ENCODE peak calls at places on chromosomes 7 and 10, in ten cellular contexts. X is psoas muscle, H is fibroblast of lung, N is pancreas, D is cardiac muscle cell, A is AG04450, G is A549, B is Peyer's patch, M is adrenal gland, O is hepatocyte. U is an unnamed sample.

GRCh38 chr7:78690174-78690573 is 763.3 kb downstream of the MAGI2 start:
- DNase-seq in M (no peak), X (no peak), N (no peak), A (peak), H (peak), B (no peak), G (no peak), D (no peak), O (no peak), U (peak)

GRCh38 chr10:93993782-93994668 is at the start of gene PLCE1:
- DNase-seq in H (peak), D (peak), N (peak), A (no peak), G (peak), B (no peak), X (peak), O (peak), M (peak), U (peak)

GRCh38 chr7:371779-372545 is 82.0 kb downstream of the FOXL3 start:
- DNase-seq in H (no peak), B (no peak), G (peak), X (peak), D (no peak), M (no peak), O (no peak), N (no peak), A (no peak), U (no peak)

GRCh38 chr10:104498345-104498955 is 142.6 kb upstream of the SORCS3 start:
- DNase-seq in G (no peak), O (no peak), A (no peak), M (no peak), X (no peak), D (no peak), B (no peak), N (no peak), H (no peak), U (no peak)

GRCh38 chr7:84666668-84667067 is 472.1 kb upstream of the SEMA3A start:
- DNase-seq in H (no peak), G (no peak), O (no peak), D (no peak), N (no peak), M (no peak), B (no peak), A (no peak), X (no peak), U (no peak)

GRCh38 chr7:72345208-72345727 is 66.9 kb downstream of the CALN1 start:
- DNase-seq in O (no peak), D (no peak), B (no peak), M (no peak), H (no peak), G (no peak), A (no peak), X (no peak), N (no peak), U (no peak)

GRCh38 chr7:64997164-64997908 is 6.5 kb upstream of the ZNF117 start:
- DNase-seq in D (no peak), O (no peak), A (no peak), X (no peak), M (no peak), N (no peak), H (no peak), B (no peak), G (no peak), U (no peak)

GRCh38 chr7:43942997-43943701 is 16.9 kb downstream of the UBE2D4 start:
- DNase-seq in M (no peak), A (no peak), G (no peak), O (peak), H (no peak), B (no peak), N (peak), X (no peak), D (no peak), U (no peak)

GRCh38 chr7:100585511-100586265 is at the start of gene LRCH4:
- DNase-seq in G (peak), A (no peak), D (no peak), X (peak), O (peak), N (peak), B (peak), H (peak), M (peak), U (peak)

GRCh38 chr7:47573758-47574472 is 8.0 kb downstream of the TNS3 start:
- DNase-seq in D (no peak), A (no peak), G (peak), N (peak), H (peak), M (peak), O (peak), X (no peak), B (no peak), U (peak)

GRCh38 chr10:62747195-62747594 is 57.3 kb upstream of the ADO start:
- DNase-seq in M (no peak), D (no peak), X (no peak), B (no peak), N (no peak), A (no peak), G (no peak), O (no peak), H (no peak), U (no peak)

GRCh38 chr10:52632591-52632990 is 140.0 kb downstream of the MBL2 start:
- DNase-seq in G (no peak), A (no peak), N (no peak), X (no peak), O (no peak), M (no peak), D (no peak), B (no peak), H (no peak), U (no peak)

GRCh38 chr10:82206831-82207230 is 331.8 kb downstream of the NRG3 start:
- DNase-seq in G (no peak), O (no peak), A (no peak), H (no peak), M (no peak), N (no peak), B (no peak), X (no peak), D (no peak), U (peak)

GRCh38 chr7:47576909-47577255 is 5.0 kb downstream of the TNS3 start:
- DNase-seq in B (no peak), H (no peak), N (no peak), O (no peak), M (no peak), G (peak), A (no peak), D (no peak), X (no peak), U (no peak)

GRCh38 chr7:150978136-150978789 is at the start of gene KCNH2:
- DNase-seq in B (peak), N (no peak), D (peak), O (peak), G (no peak), H (no peak), A (no peak), X (no peak), M (no peak), U (no peak)

GRCh38 chr10:96721207-96721572 is 876 bp upstream of the PIK3AP1 start:
- DNase-seq in O (no peak), M (no peak), A (no peak), D (no peak), H (no peak), B (no peak), N (no peak), G (no peak), X (no peak), U (no peak)

GRCh38 chr7:155119801-155120382 is 49.8 kb downstream of the HTR5A start:
- DNase-seq in A (no peak), G (no peak), M (no peak), H (no peak), B (no peak), D (no peak), O (no peak), X (no peak), N (no peak), U (peak)

GRCh38 chr10:125626671-125627070 is 56.3 kb downstream of the TEX36 start:
- DNase-seq in M (no peak), B (no peak), H (no peak), X (no peak), O (no peak), A (no peak), G (no peak), N (no peak), D (no peak), U (no peak)

GRCh38 chr7:70314221-70314620 is 715.9 kb downstream of the AUTS2 start:
- DNase-seq in O (no peak), X (no peak), H (no peak), M (no peak), A (no peak), B (no peak), G (no peak), N (no peak), D (no peak), U (no peak)

GRCh38 chr10:67086324-67087139 is 160.7 kb downstream of the LRRTM3 start:
- DNase-seq in G (no peak), H (no peak), A (no peak), D (peak), O (no peak), N (no peak), X (no peak), M (no peak), B (no peak), U (no peak)
- TF ChIP-seq CTCF in G (no peak), H (no peak), A (no peak), D (no peak), O (no peak), N (no peak), X (no peak), M (no peak), B (no peak), U (no peak)

GRCh38 chr10:68559251-68559650 is 886 bp upstream of the TET1 start:
- DNase-seq in A (no peak), D (no peak), M (no peak), G (no peak), H (peak), O (no peak), N (no peak), B (no peak), X (no peak), U (no peak)
- H3K4me3 ChIP-seq in A (no peak), D (no peak), M (no peak), G (peak), H (no peak), O (no peak), N (no peak), B (no peak), X (no peak), U (no peak)

DNA sequence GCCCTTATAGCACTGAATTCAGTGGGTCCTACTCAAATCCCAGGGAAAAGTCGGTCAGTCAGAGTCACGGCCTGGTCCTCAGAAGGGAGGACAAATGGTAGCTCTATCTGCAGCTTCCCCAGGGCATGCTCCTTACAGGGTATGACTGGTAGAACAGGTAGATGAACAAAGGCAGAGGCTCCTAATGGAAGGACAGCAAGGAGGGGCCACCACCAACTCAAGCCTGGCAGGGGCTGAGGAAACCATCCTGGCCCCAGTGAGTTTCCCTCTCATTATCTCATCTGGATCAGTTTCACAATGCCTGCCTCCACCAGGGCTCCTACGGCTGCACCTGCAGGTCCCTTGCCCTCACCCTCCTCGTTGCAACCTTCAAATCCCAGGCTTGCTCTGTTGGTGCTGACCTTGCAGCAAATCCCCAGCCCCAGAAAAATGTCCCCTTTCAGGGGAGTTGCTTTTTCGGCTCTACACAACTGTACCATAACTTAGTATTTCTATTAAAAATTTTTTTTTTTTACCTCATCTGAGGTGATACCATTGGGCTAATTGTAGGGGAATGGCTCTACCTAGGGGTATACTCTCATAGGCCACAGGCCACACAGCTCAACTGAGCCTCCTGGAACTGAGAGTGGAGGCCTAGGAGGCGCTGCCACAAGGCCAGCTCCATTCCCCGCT is 2.4 kb upstream of the MYO1G start:
- DNase-seq in H (no peak), G (no peak), A (no peak), B (no peak), M (no peak), X (no peak), N (no peak), O (no peak), D (no peak), U (no peak)
- TF ChIP-seq CTCF in H (no peak), G (no peak), A (no peak), B (no peak), M (no peak), X (no peak), N (no peak), O (no peak), D (no peak), U (no peak)

GRCh38 chr7:36868727-36869411 is 144.6 kb upstream of the AOAH start:
- DNase-seq in A (no peak), H (no peak), D (no peak), M (no peak), N (no peak), O (no peak), X (no peak), B (no peak), G (no peak), U (no peak)
- H3K4me3 ChIP-seq in A (no peak), H (no peak), D (no peak), M (no peak), N (no peak), O (no peak), X (no peak), B (no peak), G (no peak), U (no peak)

DNA sequence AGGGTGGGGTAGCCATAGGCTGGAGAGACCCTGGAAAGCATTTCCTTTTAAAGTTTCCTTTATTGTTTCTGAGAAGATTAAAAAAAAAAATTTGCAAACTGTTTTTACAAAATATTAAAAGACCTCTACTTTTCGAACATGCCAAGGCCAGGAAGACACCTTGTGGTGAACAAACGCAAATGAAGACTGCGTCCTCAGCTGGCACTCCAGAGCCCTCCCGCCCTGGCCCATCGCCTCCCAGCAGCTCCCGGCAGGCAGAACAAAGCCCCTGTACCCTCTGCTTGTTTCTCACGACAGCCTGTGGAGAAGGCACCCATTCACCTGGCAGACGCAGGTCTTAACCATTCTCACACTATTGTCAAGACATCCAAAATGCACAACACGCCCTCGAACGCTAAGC is 56.4 kb downstream of the ESYT2 start:
- DNase-seq in M (no peak), O (no peak), N (no peak), X (no peak), A (no peak), H (no peak), D (no peak), G (no peak), B (no peak), U (no peak)
- TF ChIP-seq CTCF in M (no peak), O (no peak), N (no peak), X (no peak), A (no peak), H (peak), D (no peak), G (no peak), B (no peak), U (no peak)

DNA sequence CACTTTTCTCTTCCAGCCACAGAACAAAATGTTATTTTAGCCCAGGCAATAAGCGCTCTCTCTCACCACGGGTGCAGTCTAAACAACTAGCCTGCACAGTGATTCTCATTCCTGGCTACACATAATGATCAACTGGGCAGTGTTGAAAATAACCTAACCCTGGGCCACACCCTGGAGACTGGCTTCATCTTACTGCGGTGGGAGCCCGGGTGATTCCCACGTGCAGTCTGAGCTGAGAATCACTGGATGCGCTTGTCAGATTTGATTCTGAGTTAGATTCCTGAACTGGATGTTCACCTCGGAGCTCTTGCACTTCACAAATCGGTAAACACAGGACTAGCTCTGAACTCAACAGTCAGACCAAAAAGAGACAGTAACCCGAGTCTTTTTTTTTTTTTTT is 14.9 kb downstream of the ZC3HAV1 start:
- DNase-seq in A (no peak), G (no peak), M (no peak), D (no peak), O (no peak), B (peak), N (no peak), H (peak), X (no peak), U (no peak)
- H3K4me3 ChIP-seq in A (no peak), G (no peak), M (no peak), D (no peak), O (no peak), B (no peak), N (no peak), H (no peak), X (no peak), U (no peak)

GRCh38 chr10:49616421-49617230 is 2.8 kb downstream of the CHAT start:
- DNase-seq in M (no peak), A (no peak), G (no peak), O (no peak), B (no peak), N (no peak), X (no peak), D (no peak), H (no peak), U (no peak)
- TF ChIP-seq CTCF in M (no peak), A (no peak), G (no peak), O (no peak), B (no peak), N (no peak), X (no peak), D (no peak), H (no peak), U (no peak)